ENCODE peak calls at places on chromosomes 13 and 19, in six cellular contexts. One of them, this sample, is unnamed.
A peak's percentile ranks its signal among the peaks of the same experiment; 100 is the strongest.

GRCh38 chr13:105969761-105970160 is 565.7 kb downstream of the EFNB2 start:
- DNase-seq in OCI-LY7: no peak
- DNase-seq in thoracic aorta: no peak
- DNase-seq in fibroblast of lung: no peak
- DNase-seq in BJ: no peak
- DNase-seq in AG04450: no peak
- DNase-seq in this sample: peak; percentile 57

GRCh38 chr13:87884874-87885273 is 213.7 kb downstream of the SLITRK5 start:
- DNase-seq in OCI-LY7: no peak
- DNase-seq in thoracic aorta: no peak
- DNase-seq in fibroblast of lung: peak; percentile 79
- DNase-seq in BJ: no peak
- DNase-seq in AG04450: peak; percentile 2
- DNase-seq in this sample: no peak

GRCh38 chr13:96772426-96772825 is 221.8 kb downstream of the OXGR1 start:
- DNase-seq in OCI-LY7: no peak
- DNase-seq in thoracic aorta: no peak
- DNase-seq in fibroblast of lung: no peak
- DNase-seq in BJ: no peak
- DNase-seq in AG04450: no peak
- DNase-seq in this sample: no peak

GRCh38 chr19:47353307-47353712 is 4.2 kb downstream of the DHX34 start:
- DNase-seq in OCI-LY7: no peak
- DNase-seq in thoracic aorta: no peak
- DNase-seq in fibroblast of lung: no peak
- DNase-seq in BJ: no peak
- DNase-seq in AG04450: no peak
- DNase-seq in this sample: no peak

GRCh38 chr19:13985771-13986347 is 20.3 kb downstream of the RFX1 start:
- DNase-seq in OCI-LY7: peak; percentile 31
- DNase-seq in thoracic aorta: no peak
- DNase-seq in fibroblast of lung: no peak
- DNase-seq in BJ: no peak
- DNase-seq in AG04450: no peak
- DNase-seq in this sample: no peak

GRCh38 chr13:79646880-79647279 is 165.9 kb downstream of the NDFIP2 start:
- DNase-seq in OCI-LY7: no peak
- DNase-seq in thoracic aorta: no peak
- DNase-seq in fibroblast of lung: no peak
- DNase-seq in BJ: no peak
- DNase-seq in AG04450: no peak
- DNase-seq in this sample: no peak

GRCh38 chr19:4390017-4390861 is 10.1 kb downstream of the SH3GL1 start:
- DNase-seq in OCI-LY7: no peak
- DNase-seq in thoracic aorta: no peak
- DNase-seq in fibroblast of lung: peak; percentile 59
- DNase-seq in BJ: no peak
- DNase-seq in AG04450: no peak
- DNase-seq in this sample: no peak

GRCh38 chr19:34173145-34173956 is 1.0 kb downstream of the LSM14A start:
- DNase-seq in OCI-LY7: peak; percentile 40
- DNase-seq in thoracic aorta: no peak
- DNase-seq in fibroblast of lung: peak; percentile 41
- DNase-seq in BJ: no peak
- DNase-seq in AG04450: no peak
- DNase-seq in this sample: no peak

GRCh38 chr19:10228925-10229324 is 2.2 kb downstream of the S1PR2 start:
- DNase-seq in OCI-LY7: peak; percentile 80
- DNase-seq in thoracic aorta: no peak
- DNase-seq in fibroblast of lung: peak; percentile 80
- DNase-seq in BJ: no peak
- DNase-seq in AG04450: no peak
- DNase-seq in this sample: no peak

GRCh38 chr13:111324736-111325135 is 4.3 kb downstream of the TEX29 start:
- DNase-seq in OCI-LY7: no peak
- DNase-seq in thoracic aorta: no peak
- DNase-seq in fibroblast of lung: no peak
- DNase-seq in BJ: no peak
- DNase-seq in AG04450: no peak
- DNase-seq in this sample: no peak

GRCh38 chr13:93116809-93117208 is 109.8 kb upstream of the GPC6 start:
- DNase-seq in OCI-LY7: no peak
- DNase-seq in thoracic aorta: no peak
- DNase-seq in fibroblast of lung: peak; percentile 11
- DNase-seq in BJ: no peak
- DNase-seq in AG04450: no peak
- DNase-seq in this sample: no peak

GRCh38 chr13:34164585-34164984 is 346.6 kb downstream of the RFC3 start:
- DNase-seq in OCI-LY7: no peak
- DNase-seq in thoracic aorta: no peak
- DNase-seq in fibroblast of lung: no peak
- DNase-seq in BJ: no peak
- DNase-seq in AG04450: no peak
- DNase-seq in this sample: no peak

GRCh38 chr13:41488124-41488523 is 30.8 kb downstream of the RGCC start:
- DNase-seq in OCI-LY7: no peak
- DNase-seq in thoracic aorta: no peak
- DNase-seq in fibroblast of lung: no peak
- DNase-seq in BJ: no peak
- DNase-seq in AG04450: no peak
- DNase-seq in this sample: no peak

GRCh38 chr19:10112895-10113591 is 1.6 kb downstream of the P2RY11 start:
- DNase-seq in OCI-LY7: peak; percentile 73
- DNase-seq in thoracic aorta: no peak
- DNase-seq in fibroblast of lung: no peak
- DNase-seq in BJ: no peak
- DNase-seq in AG04450: no peak
- DNase-seq in this sample: no peak

GRCh38 chr19:53094749-53095575 is 8.3 kb downstream of the ZNF160 start:
- DNase-seq in OCI-LY7: no peak
- DNase-seq in thoracic aorta: no peak
- DNase-seq in fibroblast of lung: no peak
- DNase-seq in BJ: no peak
- DNase-seq in AG04450: no peak
- DNase-seq in this sample: no peak

GRCh38 chr19:10855879-10856522 is 7.8 kb downstream of the C19orf38 start:
- DNase-seq in OCI-LY7: peak; percentile 58
- DNase-seq in thoracic aorta: no peak
- DNase-seq in fibroblast of lung: no peak
- DNase-seq in BJ: no peak
- DNase-seq in AG04450: no peak
- DNase-seq in this sample: no peak

GRCh38 chr13:114067381-114067885 is 65.0 kb downstream of the RASA3 start:
- DNase-seq in OCI-LY7: peak; percentile 22
- DNase-seq in thoracic aorta: no peak
- DNase-seq in fibroblast of lung: peak; percentile 55
- DNase-seq in BJ: peak; percentile 78
- DNase-seq in AG04450: no peak
- DNase-seq in this sample: no peak

GRCh38 chr13:66014757-66015156 is 1215.4 kb downstream of the PCDH9 start:
- DNase-seq in OCI-LY7: no peak
- DNase-seq in thoracic aorta: no peak
- DNase-seq in fibroblast of lung: no peak
- DNase-seq in BJ: no peak
- DNase-seq in AG04450: no peak
- DNase-seq in this sample: no peak

GRCh38 chr19:18110833-18111232 is 13.3 kb downstream of the MAST3 start:
- DNase-seq in OCI-LY7: no peak
- DNase-seq in thoracic aorta: no peak
- DNase-seq in fibroblast of lung: no peak
- DNase-seq in BJ: no peak
- DNase-seq in AG04450: no peak
- DNase-seq in this sample: no peak
- H3K4me3 ChIP-seq in OCI-LY7: no peak overlapping the region
- H3K4me3 ChIP-seq in thoracic aorta: peak overlapping the region; percentile 91
- H3K4me3 ChIP-seq in fibroblast of lung: peak overlapping the region; percentile 60
- H3K4me3 ChIP-seq in BJ: peak overlapping the region; percentile 92
- H3K4me3 ChIP-seq in AG04450: peak overlapping the region; percentile 77
- H3K4me3 ChIP-seq in this sample: peak overlapping the region; percentile 74

DNA sequence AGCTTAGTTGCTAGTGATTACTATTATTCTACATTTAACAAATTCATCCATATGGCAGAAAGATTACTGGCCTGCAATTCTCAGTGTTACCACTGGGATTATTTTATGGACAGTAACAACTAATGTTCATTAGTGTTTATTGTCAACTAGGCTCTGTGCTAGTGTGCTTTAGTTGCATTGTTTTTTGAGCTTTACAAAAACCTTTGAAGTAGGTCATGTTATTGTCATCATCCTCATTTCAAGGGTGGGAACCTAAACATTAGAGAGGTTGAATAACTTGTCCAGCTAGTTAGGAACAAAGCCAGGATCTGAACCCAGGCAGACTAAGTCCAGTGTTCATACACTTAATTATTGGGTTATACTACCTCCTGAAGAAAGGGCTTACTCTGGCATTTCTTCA is 27.8 kb upstream of the TDRD3 start:
- DNase-seq in OCI-LY7: no peak
- DNase-seq in thoracic aorta: no peak
- DNase-seq in fibroblast of lung: no peak
- DNase-seq in BJ: no peak
- DNase-seq in AG04450: no peak
- DNase-seq in this sample: no peak
- TF ChIP-seq CTCF in OCI-LY7: peak; percentile 64
- TF ChIP-seq CTCF in thoracic aorta: no peak
- TF ChIP-seq CTCF in fibroblast of lung: peak; percentile 40
- TF ChIP-seq CTCF in BJ: peak; percentile 15
- TF ChIP-seq CTCF in AG04450: peak; percentile 43
- TF ChIP-seq CTCF in this sample: peak; percentile 22

DNA sequence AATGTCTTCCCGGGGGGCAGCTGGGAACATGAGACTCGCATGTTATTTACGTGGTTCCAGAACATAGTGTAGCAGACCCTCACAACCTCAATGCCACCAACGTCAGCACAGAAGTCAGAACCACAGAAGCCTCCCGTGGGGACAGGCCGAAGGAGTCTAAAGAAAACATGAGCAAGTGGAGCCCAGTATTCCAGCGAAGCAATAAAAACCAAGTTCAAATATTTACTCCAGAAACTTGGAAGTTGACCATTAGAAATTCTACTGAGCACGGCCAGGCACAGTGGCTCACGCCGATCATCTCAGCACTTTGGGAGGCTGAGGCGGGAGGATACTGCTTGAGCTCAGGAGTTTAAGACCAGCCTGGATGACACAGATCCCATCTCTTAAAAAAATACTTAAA is 17.9 kb upstream of the ATP8B3 start:
- DNase-seq in OCI-LY7: no peak
- DNase-seq in thoracic aorta: no peak
- DNase-seq in fibroblast of lung: no peak
- DNase-seq in BJ: no peak
- DNase-seq in AG04450: no peak
- DNase-seq in this sample: no peak
- H3K4me3 ChIP-seq in OCI-LY7: no peak overlapping the region
- H3K4me3 ChIP-seq in thoracic aorta: no peak overlapping the region
- H3K4me3 ChIP-seq in fibroblast of lung: no peak overlapping the region
- H3K4me3 ChIP-seq in BJ: no peak overlapping the region
- H3K4me3 ChIP-seq in AG04450: no peak overlapping the region
- H3K4me3 ChIP-seq in this sample: no peak overlapping the region

DNA sequence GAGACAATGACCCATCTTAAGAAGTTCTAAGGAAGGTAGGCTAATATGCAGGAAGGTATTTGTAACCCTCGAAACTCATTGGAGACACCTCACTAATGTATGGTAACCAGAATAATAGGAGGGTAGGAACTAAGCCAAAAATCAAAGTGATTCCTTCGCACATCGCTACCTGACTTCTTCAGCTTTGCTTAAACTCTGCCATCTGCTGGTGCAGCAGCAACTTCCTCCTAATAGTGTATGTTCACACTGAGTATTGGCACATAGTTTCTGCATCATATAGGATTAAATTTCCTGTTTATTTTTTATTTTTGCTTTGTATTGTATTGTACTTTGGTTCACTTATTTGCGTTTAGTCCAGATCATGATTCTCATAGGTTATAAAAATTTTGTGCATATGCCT is 676.2 kb downstream of the GPC5 start:
- DNase-seq in OCI-LY7: peak; percentile 52
- DNase-seq in thoracic aorta: no peak
- DNase-seq in fibroblast of lung: peak; percentile 43
- DNase-seq in BJ: no peak
- DNase-seq in AG04450: no peak
- DNase-seq in this sample: no peak
- TF ChIP-seq CTCF in OCI-LY7: no peak
- TF ChIP-seq CTCF in thoracic aorta: no peak
- TF ChIP-seq CTCF in fibroblast of lung: peak; percentile 61
- TF ChIP-seq CTCF in BJ: no peak
- TF ChIP-seq CTCF in AG04450: peak; percentile 21
- TF ChIP-seq CTCF in this sample: no peak

DNA sequence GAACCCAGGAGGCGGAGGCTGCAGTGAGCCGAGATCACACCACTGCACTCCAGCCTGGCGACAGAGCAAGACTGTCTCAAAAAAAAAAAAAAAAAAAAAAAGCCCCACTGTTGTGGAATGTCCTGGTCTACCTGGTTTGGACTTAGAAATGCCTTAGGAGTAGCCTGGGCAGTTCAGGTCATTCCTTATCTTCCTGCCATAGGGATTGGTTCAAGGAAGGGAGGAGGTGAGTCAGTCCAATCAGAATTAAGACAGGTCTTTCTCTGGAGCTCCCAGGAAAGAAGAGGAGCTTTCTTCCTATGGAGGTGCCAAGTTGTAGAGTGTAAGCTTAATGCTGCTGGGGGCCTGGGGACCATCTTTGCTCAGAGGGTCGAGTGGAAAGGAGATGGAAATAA is 44.8 kb downstream of the SIPA1L3 start:
- DNase-seq in OCI-LY7: no peak
- DNase-seq in thoracic aorta: no peak
- DNase-seq in fibroblast of lung: no peak
- DNase-seq in BJ: no peak
- DNase-seq in AG04450: no peak
- DNase-seq in this sample: no peak
- H3K4me3 ChIP-seq in OCI-LY7: no peak overlapping the region
- H3K4me3 ChIP-seq in thoracic aorta: no peak overlapping the region
- H3K4me3 ChIP-seq in fibroblast of lung: no peak overlapping the region
- H3K4me3 ChIP-seq in BJ: no peak overlapping the region
- H3K4me3 ChIP-seq in AG04450: no peak overlapping the region
- H3K4me3 ChIP-seq in this sample: no peak overlapping the region

GRCh38 chr13:30253830-30254229 is 53.5 kb downstream of the KATNAL1 start:
- DNase-seq in OCI-LY7: no peak
- DNase-seq in thoracic aorta: no peak
- DNase-seq in fibroblast of lung: no peak
- DNase-seq in BJ: no peak
- DNase-seq in AG04450: no peak
- DNase-seq in this sample: no peak

GRCh38 chr13:30257433-30258099 is 49.8 kb downstream of the KATNAL1 start:
- DNase-seq in OCI-LY7: peak; percentile 54
- DNase-seq in thoracic aorta: no peak
- DNase-seq in fibroblast of lung: no peak
- DNase-seq in BJ: no peak
- DNase-seq in AG04450: no peak
- DNase-seq in this sample: no peak

GRCh38 chr13:30256713-30257432 is 50.5 kb downstream of the KATNAL1 start:
- DNase-seq in OCI-LY7: peak; percentile 37
- DNase-seq in thoracic aorta: no peak
- DNase-seq in fibroblast of lung: peak; percentile 37
- DNase-seq in BJ: no peak
- DNase-seq in AG04450: no peak
- DNase-seq in this sample: peak; percentile 8

GRCh38 chr13:30255696-30256095 is 51.7 kb downstream of the KATNAL1 start:
- DNase-seq in OCI-LY7: no peak
- DNase-seq in thoracic aorta: no peak
- DNase-seq in fibroblast of lung: peak; percentile 33
- DNase-seq in BJ: no peak
- DNase-seq in AG04450: no peak
- DNase-seq in this sample: no peak
- TF ChIP-seq CTCF in OCI-LY7: peak; percentile 73
- TF ChIP-seq CTCF in thoracic aorta: peak; percentile 12
- TF ChIP-seq CTCF in fibroblast of lung: no peak
- TF ChIP-seq CTCF in BJ: no peak
- TF ChIP-seq CTCF in AG04450: no peak
- TF ChIP-seq CTCF in this sample: no peak

This sample was measured in AG09309.